ENCODE peak calls at places on chromosomes 3 and 15, in six cellular contexts. One of them, this sample, is unnamed.
A peak's percentile ranks its signal among the peaks of the same experiment; 100 is the strongest.

GRCh38 chr3:59675495-59675894 is 625.7 kb upstream of the CFAP20DC start:
- DNase-seq in NCI-H1105 treated with DMSO at 0.1 percent for 48 hours: no peak
- DNase-seq in ELF-1: no peak
- DNase-seq in A549: no peak
- DNase-seq in left ventricle myocardium inferior: no peak
- DNase-seq in psoas muscle: no peak
- DNase-seq in this sample: no peak

GRCh38 chr15:100623301-100623700 is 20.9 kb downstream of the ASB7 start:
- DNase-seq in left ventricle myocardium inferior: no peak
- DNase-seq in A549: no peak
- DNase-seq in psoas muscle: no peak
- DNase-seq in NCI-H1105 treated with DMSO at 0.1 percent for 48 hours: no peak
- DNase-seq in ELF-1: no peak
- DNase-seq in this sample: no peak

GRCh38 chr15:78345726-78346125 is 5.6 kb downstream of the CRABP1 start:
- DNase-seq in psoas muscle: no peak
- DNase-seq in ELF-1: no peak
- DNase-seq in NCI-H1105 treated with DMSO at 0.1 percent for 48 hours: peak; percentile 11
- DNase-seq in left ventricle myocardium inferior: no peak
- DNase-seq in A549: no peak
- DNase-seq in this sample: no peak

GRCh38 chr3:192253138-192253537 is 474.2 kb downstream of the FGF12 start:
- DNase-seq in ELF-1: no peak
- DNase-seq in A549: no peak
- DNase-seq in left ventricle myocardium inferior: no peak
- DNase-seq in psoas muscle: no peak
- DNase-seq in NCI-H1105 treated with DMSO at 0.1 percent for 48 hours: no peak
- DNase-seq in this sample: no peak

GRCh38 chr15:77731945-77732344 is 99.2 kb upstream of the LINGO1 start:
- DNase-seq in A549: no peak
- DNase-seq in NCI-H1105 treated with DMSO at 0.1 percent for 48 hours: no peak
- DNase-seq in left ventricle myocardium inferior: no peak
- DNase-seq in psoas muscle: no peak
- DNase-seq in ELF-1: no peak
- DNase-seq in this sample: no peak

GRCh38 chr3:122299872-122300460 is 25.1 kb upstream of the CSTA start:
- DNase-seq in A549: peak; percentile 52
- DNase-seq in left ventricle myocardium inferior: no peak
- DNase-seq in NCI-H1105 treated with DMSO at 0.1 percent for 48 hours: no peak
- DNase-seq in ELF-1: peak; percentile 22
- DNase-seq in psoas muscle: no peak
- DNase-seq in this sample: no peak

GRCh38 chr3:139173372-139174108 is 128.8 kb upstream of the PRR23C start:
- DNase-seq in A549: peak; percentile 2
- DNase-seq in NCI-H1105 treated with DMSO at 0.1 percent for 48 hours: no peak
- DNase-seq in left ventricle myocardium inferior: no peak
- DNase-seq in ELF-1: no peak
- DNase-seq in psoas muscle: no peak
- DNase-seq in this sample: peak; percentile 33

GRCh38 chr15:27854601-27855000 is 244.5 kb downstream of the OCA2 start:
- DNase-seq in psoas muscle: peak; percentile 2
- DNase-seq in A549: no peak
- DNase-seq in NCI-H1105 treated with DMSO at 0.1 percent for 48 hours: no peak
- DNase-seq in left ventricle myocardium inferior: no peak
- DNase-seq in ELF-1: no peak
- DNase-seq in this sample: no peak

GRCh38 chr3:39288300-39288808 is 8.5 kb upstream of the CX3CR1 start:
- DNase-seq in left ventricle myocardium inferior: peak; percentile 66
- DNase-seq in psoas muscle: peak; percentile 86
- DNase-seq in NCI-H1105 treated with DMSO at 0.1 percent for 48 hours: peak; percentile 72
- DNase-seq in ELF-1: peak; percentile 97
- DNase-seq in A549: peak; percentile 83
- DNase-seq in this sample: peak; percentile 84

GRCh38 chr15:88476635-88477038 is 9.1 kb downstream of the MRPS11 start:
- DNase-seq in ELF-1: peak; percentile 81
- DNase-seq in A549: peak; percentile 48
- DNase-seq in left ventricle myocardium inferior: no peak
- DNase-seq in NCI-H1105 treated with DMSO at 0.1 percent for 48 hours: peak; percentile 50
- DNase-seq in psoas muscle: no peak
- DNase-seq in this sample: no peak

GRCh38 chr3:52194541-52195296 is 3.2 kb upstream of the ALAS1 start:
- DNase-seq in left ventricle myocardium inferior: peak; percentile 73
- DNase-seq in NCI-H1105 treated with DMSO at 0.1 percent for 48 hours: no peak
- DNase-seq in A549: no peak
- DNase-seq in ELF-1: no peak
- DNase-seq in psoas muscle: no peak
- DNase-seq in this sample: peak; percentile 73

GRCh38 chr15:62896969-62897486 is 145.5 kb upstream of the TPM1 start:
- DNase-seq in left ventricle myocardium inferior: peak; percentile 89
- DNase-seq in ELF-1: peak; percentile 90
- DNase-seq in A549: peak; percentile 99
- DNase-seq in NCI-H1105 treated with DMSO at 0.1 percent for 48 hours: no peak
- DNase-seq in psoas muscle: peak; percentile 95
- DNase-seq in this sample: peak; percentile 90

GRCh38 chr15:48433226-48433886 is 102.1 kb downstream of the DUT start:
- DNase-seq in psoas muscle: no peak
- DNase-seq in NCI-H1105 treated with DMSO at 0.1 percent for 48 hours: no peak
- DNase-seq in A549: no peak
- DNase-seq in left ventricle myocardium inferior: no peak
- DNase-seq in ELF-1: no peak
- DNase-seq in this sample: no peak

GRCh38 chr3:115833074-115833473 is 209.8 kb downstream of the GAP43 start:
- DNase-seq in NCI-H1105 treated with DMSO at 0.1 percent for 48 hours: no peak
- DNase-seq in left ventricle myocardium inferior: no peak
- DNase-seq in A549: no peak
- DNase-seq in ELF-1: no peak
- DNase-seq in psoas muscle: no peak
- DNase-seq in this sample: no peak

GRCh38 chr3:190048831-190049541 is 71.7 kb downstream of the P3H2 start:
- DNase-seq in psoas muscle: no peak
- DNase-seq in NCI-H1105 treated with DMSO at 0.1 percent for 48 hours: peak; percentile 56
- DNase-seq in ELF-1: no peak
- DNase-seq in A549: no peak
- DNase-seq in left ventricle myocardium inferior: no peak
- DNase-seq in this sample: no peak

GRCh38 chr3:9067352-9067975 is 104.2 kb upstream of the RAD18 start:
- DNase-seq in A549: peak; percentile 66
- DNase-seq in ELF-1: peak; percentile 59
- DNase-seq in NCI-H1105 treated with DMSO at 0.1 percent for 48 hours: peak; percentile 29
- DNase-seq in psoas muscle: no peak
- DNase-seq in left ventricle myocardium inferior: no peak
- DNase-seq in this sample: peak; percentile 77

GRCh38 chr3:59572106-59572505 is 522.3 kb upstream of the CFAP20DC start:
- DNase-seq in psoas muscle: no peak
- DNase-seq in ELF-1: no peak
- DNase-seq in A549: no peak
- DNase-seq in left ventricle myocardium inferior: no peak
- DNase-seq in NCI-H1105 treated with DMSO at 0.1 percent for 48 hours: no peak
- DNase-seq in this sample: no peak

GRCh38 chr3:105366302-105367062 is at the start of gene ALCAM:
- DNase-seq in A549: peak; percentile 98
- DNase-seq in psoas muscle: peak; percentile 88
- DNase-seq in ELF-1: peak; percentile 99
- DNase-seq in NCI-H1105 treated with DMSO at 0.1 percent for 48 hours: peak; percentile 95
- DNase-seq in left ventricle myocardium inferior: peak; percentile 89
- DNase-seq in this sample: peak; percentile 96

GRCh38 chr15:80856400-80856799 is 77.2 kb downstream of the CEMIP start:
- DNase-seq in psoas muscle: no peak
- DNase-seq in NCI-H1105 treated with DMSO at 0.1 percent for 48 hours: no peak
- DNase-seq in A549: no peak
- DNase-seq in left ventricle myocardium inferior: no peak
- DNase-seq in ELF-1: no peak
- DNase-seq in this sample: no peak

GRCh38 chr15:74835312-74835823 is 7.6 kb downstream of the ULK3 start:
- DNase-seq in A549: peak; percentile 80
- DNase-seq in left ventricle myocardium inferior: peak; percentile 57
- DNase-seq in psoas muscle: peak; percentile 80
- DNase-seq in NCI-H1105 treated with DMSO at 0.1 percent for 48 hours: no peak
- DNase-seq in ELF-1: peak; percentile 94
- DNase-seq in this sample: peak; percentile 83

GRCh38 chr3:186099178-186099577 is 9.7 kb downstream of the ETV5 start:
- DNase-seq in A549: no peak
- DNase-seq in ELF-1: no peak
- DNase-seq in left ventricle myocardium inferior: peak; percentile 29
- DNase-seq in NCI-H1105 treated with DMSO at 0.1 percent for 48 hours: peak; percentile 57
- DNase-seq in psoas muscle: peak; percentile 80
- DNase-seq in this sample: peak; percentile 72

GRCh38 chr3:196122021-196122687 is 40.3 kb upstream of the TFRC start:
- DNase-seq in ELF-1: no peak
- DNase-seq in A549: no peak
- DNase-seq in NCI-H1105 treated with DMSO at 0.1 percent for 48 hours: no peak
- DNase-seq in left ventricle myocardium inferior: no peak
- DNase-seq in psoas muscle: peak; percentile 30
- DNase-seq in this sample: no peak

GRCh38 chr3:17643691-17644090 is 98.7 kb downstream of the TBC1D5 start:
- DNase-seq in ELF-1: no peak
- DNase-seq in left ventricle myocardium inferior: no peak
- DNase-seq in A549: no peak
- DNase-seq in psoas muscle: no peak
- DNase-seq in NCI-H1105 treated with DMSO at 0.1 percent for 48 hours: no peak
- DNase-seq in this sample: no peak

GRCh38 chr3:157914882-157915281 is 191.3 kb downstream of the SHOX2 start:
- DNase-seq in psoas muscle: no peak
- DNase-seq in left ventricle myocardium inferior: no peak
- DNase-seq in NCI-H1105 treated with DMSO at 0.1 percent for 48 hours: no peak
- DNase-seq in ELF-1: no peak
- DNase-seq in A549: no peak
- DNase-seq in this sample: no peak

GRCh38 chr3:11034297-11035000 is 41.9 kb downstream of the SLC6A1 start:
- DNase-seq in NCI-H1105 treated with DMSO at 0.1 percent for 48 hours: no peak
- DNase-seq in ELF-1: no peak
- DNase-seq in psoas muscle: no peak
- DNase-seq in left ventricle myocardium inferior: no peak
- DNase-seq in A549: no peak
- DNase-seq in this sample: no peak

GRCh38 chr15:42058791-42059190 is 35.6 kb downstream of the PLA2G4D start:
- DNase-seq in ELF-1: no peak
- DNase-seq in left ventricle myocardium inferior: no peak
- DNase-seq in NCI-H1105 treated with DMSO at 0.1 percent for 48 hours: no peak
- DNase-seq in psoas muscle: no peak
- DNase-seq in A549: no peak
- DNase-seq in this sample: no peak